ENCODE peak calls at places on chromosomes 6 and 20, in six cellular contexts. One of them, this sample, is unnamed. For H3F3A, the result is how much of the 10 kb centered on the place peaks cover.

GRCh38 chr6:6725120-6725833 is 136.8 kb downstream of the LY86 start:
- DNase-seq in SK-N-SH: no peak
- DNase-seq in PC-3: no peak
- DNase-seq in neural progenitor cell: peak
- DNase-seq in MM.1S: no peak
- DNase-seq in GM23248: no peak
- DNase-seq in this sample: peak

GRCh38 chr6:154805288-154805911 is 72.2 kb downstream of the SCAF8 start:
- DNase-seq in neural progenitor cell: peak
- DNase-seq in MM.1S: peak
- DNase-seq in SK-N-SH: peak
- DNase-seq in GM23248: peak
- DNase-seq in PC-3: peak
- DNase-seq in this sample: peak

GRCh38 chr20:38152175-38153010 is 12.7 kb downstream of the TGM2 start:
- DNase-seq in PC-3: peak
- DNase-seq in MM.1S: no peak
- DNase-seq in GM23248: peak
- DNase-seq in neural progenitor cell: no peak
- DNase-seq in SK-N-SH: peak
- DNase-seq in this sample: peak

GRCh38 chr6:73452107-73452461 is at the start of gene CGAS:
- DNase-seq in neural progenitor cell: peak
- DNase-seq in MM.1S: peak
- DNase-seq in PC-3: peak
- DNase-seq in GM23248: peak
- DNase-seq in SK-N-SH: no peak
- DNase-seq in this sample: peak

GRCh38 chr20:25227317-25227831 is 20.5 kb upstream of the PYGB start:
- DNase-seq in GM23248: peak
- DNase-seq in PC-3: peak
- DNase-seq in MM.1S: no peak
- DNase-seq in neural progenitor cell: no peak
- DNase-seq in SK-N-SH: no peak
- DNase-seq in this sample: no peak

GRCh38 chr20:43558412-43559146 is at the start of gene SGK2:
- DNase-seq in GM23248: peak
- DNase-seq in neural progenitor cell: no peak
- DNase-seq in PC-3: peak
- DNase-seq in SK-N-SH: no peak
- DNase-seq in MM.1S: no peak
- DNase-seq in this sample: no peak

GRCh38 chr6:44012078-44012493 is 115.2 kb downstream of the MRPL14 start:
- DNase-seq in GM23248: peak
- DNase-seq in SK-N-SH: no peak
- DNase-seq in neural progenitor cell: no peak
- DNase-seq in MM.1S: no peak
- DNase-seq in PC-3: peak
- DNase-seq in this sample: no peak

GRCh38 chr6:138844203-138844602 is 48.3 kb downstream of the ECT2L start:
- DNase-seq in PC-3: no peak
- DNase-seq in SK-N-SH: no peak
- DNase-seq in GM23248: peak
- DNase-seq in MM.1S: no peak
- DNase-seq in neural progenitor cell: peak
- DNase-seq in this sample: peak

GRCh38 chr20:50624351-50625016 is 66.9 kb downstream of the RIPOR3 start:
- DNase-seq in MM.1S: peak
- DNase-seq in SK-N-SH: peak
- DNase-seq in neural progenitor cell: no peak
- DNase-seq in PC-3: peak
- DNase-seq in GM23248: no peak
- DNase-seq in this sample: no peak

GRCh38 chr6:117194978-117195377 is 70.4 kb upstream of the VGLL2 start:
- DNase-seq in MM.1S: no peak
- DNase-seq in PC-3: no peak
- DNase-seq in GM23248: no peak
- DNase-seq in SK-N-SH: no peak
- DNase-seq in neural progenitor cell: peak
- DNase-seq in this sample: no peak

GRCh38 chr6:148967546-148967945 is 220.7 kb downstream of the UST start:
- DNase-seq in SK-N-SH: no peak
- DNase-seq in GM23248: no peak
- DNase-seq in PC-3: no peak
- DNase-seq in neural progenitor cell: peak
- DNase-seq in MM.1S: no peak
- DNase-seq in this sample: no peak

GRCh38 chr20:3741846-3742458 is 9.5 kb downstream of the HSPA12B start:
- DNase-seq in SK-N-SH: peak
- DNase-seq in GM23248: no peak
- DNase-seq in PC-3: no peak
- DNase-seq in neural progenitor cell: no peak
- DNase-seq in MM.1S: no peak
- DNase-seq in this sample: no peak

GRCh38 chr6:105359419-105360366 is 43.2 kb downstream of the PREP start:
- DNase-seq in PC-3: peak
- DNase-seq in GM23248: peak
- DNase-seq in neural progenitor cell: no peak
- DNase-seq in MM.1S: no peak
- DNase-seq in SK-N-SH: no peak
- DNase-seq in this sample: no peak

GRCh38 chr6:140566706-140567330 is 1192.4 kb upstream of the CITED2 start:
- DNase-seq in MM.1S: no peak
- DNase-seq in GM23248: peak
- DNase-seq in neural progenitor cell: no peak
- DNase-seq in SK-N-SH: no peak
- DNase-seq in PC-3: peak
- DNase-seq in this sample: no peak

GRCh38 chr6:10722570-10722819 is 375 bp upstream of the TMEM14C start:
- DNase-seq in PC-3: no peak
- DNase-seq in neural progenitor cell: no peak
- DNase-seq in SK-N-SH: no peak
- DNase-seq in GM23248: no peak
- DNase-seq in MM.1S: no peak
- DNase-seq in this sample: no peak

GRCh38 chr6:13004610-13005009 is 288.0 kb downstream of the PHACTR1 start:
- DNase-seq in MM.1S: no peak
- DNase-seq in PC-3: no peak
- DNase-seq in SK-N-SH: no peak
- DNase-seq in GM23248: no peak
- DNase-seq in neural progenitor cell: no peak
- DNase-seq in this sample: no peak

GRCh38 chr6:98839788-98840361 is 5.5 kb downstream of the POU3F2 start:
- DNase-seq in neural progenitor cell: peak
- DNase-seq in GM23248: no peak
- DNase-seq in PC-3: peak
- DNase-seq in SK-N-SH: peak
- DNase-seq in MM.1S: peak
- DNase-seq in this sample: peak

DNA sequence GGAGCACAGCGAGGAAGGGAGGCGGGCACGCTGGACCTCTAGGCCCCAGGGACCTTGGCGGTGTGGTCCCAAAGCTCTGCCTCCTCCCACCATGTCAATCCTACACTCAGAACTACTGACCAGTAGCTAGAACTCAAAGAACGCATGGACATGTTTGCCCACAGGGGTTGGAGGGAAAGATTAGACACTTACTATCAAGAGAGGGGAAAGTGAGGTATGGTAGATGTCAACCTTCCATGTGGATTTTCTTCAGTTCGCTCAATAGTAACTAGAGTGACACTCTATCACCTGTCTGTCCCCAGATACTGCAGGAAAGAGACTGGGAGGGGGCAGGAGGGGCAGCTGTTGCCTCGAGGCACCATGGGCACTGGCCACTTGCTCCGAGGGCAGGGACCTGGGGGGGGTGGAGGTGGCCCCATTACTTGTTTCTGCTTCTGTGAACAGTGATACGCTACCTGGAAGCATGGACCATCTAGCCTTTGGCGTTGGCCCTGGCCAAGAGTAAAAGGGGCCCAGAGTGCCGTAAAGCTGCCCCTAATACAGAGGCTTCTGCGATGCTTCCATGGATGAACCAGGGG is 912 bp upstream of the DIDO1 start:
- DNase-seq in SK-N-SH: no peak
- DNase-seq in PC-3: no peak
- DNase-seq in neural progenitor cell: no peak
- DNase-seq in GM23248: no peak
- DNase-seq in MM.1S: no peak
- DNase-seq in this sample: no peak
- TF ChIP-seq EZH2phosphoT487 in SK-N-SH: no peak
- TF ChIP-seq EZH2phosphoT487 in PC-3: no peak
- TF ChIP-seq EZH2phosphoT487 in neural progenitor cell: no peak
- TF ChIP-seq EZH2phosphoT487 in GM23248: no peak
- TF ChIP-seq EZH2phosphoT487 in MM.1S: no peak
- TF ChIP-seq EZH2phosphoT487 in this sample: no peak

DNA sequence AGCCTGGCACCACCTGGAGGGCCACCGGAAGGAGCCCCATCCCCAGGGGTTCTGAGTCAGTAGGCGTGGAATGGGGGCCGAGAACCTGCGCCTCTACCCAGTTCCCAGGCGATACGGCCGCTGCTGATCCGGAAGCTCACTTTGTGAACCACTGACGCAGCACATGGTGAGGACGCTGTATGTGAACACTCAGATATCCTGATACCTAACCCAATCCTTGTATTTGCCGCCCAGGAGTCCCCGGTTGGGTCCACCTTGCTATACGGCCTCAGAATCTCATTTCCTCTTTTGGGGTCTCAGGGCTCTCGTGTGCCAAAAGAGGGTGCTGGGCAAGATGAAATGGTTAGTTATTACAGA is 649 bp upstream of the RAB5IF start:
- DNase-seq in GM23248: no peak
- DNase-seq in MM.1S: peak
- DNase-seq in PC-3: no peak
- DNase-seq in SK-N-SH: peak
- DNase-seq in neural progenitor cell: peak
- DNase-seq in this sample: peak
- H3F3A ChIP-seq in GM23248: under half
- H3F3A ChIP-seq in MM.1S: under half
- H3F3A ChIP-seq in PC-3: under half
- H3F3A ChIP-seq in SK-N-SH: under half
- H3F3A ChIP-seq in neural progenitor cell: under half
- H3F3A ChIP-seq in this sample: under half

GRCh38 chr6:137827411-137827940 is 39.6 kb upstream of the TNFAIP3 start:
- DNase-seq in neural progenitor cell: no peak
- DNase-seq in MM.1S: no peak
- DNase-seq in SK-N-SH: no peak
- DNase-seq in GM23248: no peak
- DNase-seq in PC-3: no peak
- DNase-seq in this sample: no peak
- H2AFZ ChIP-seq in neural progenitor cell: no peak
- H2AFZ ChIP-seq in MM.1S: no peak
- H2AFZ ChIP-seq in SK-N-SH: no peak
- H2AFZ ChIP-seq in GM23248: no peak
- H2AFZ ChIP-seq in PC-3: no peak
- H2AFZ ChIP-seq in this sample: no peak

DNA sequence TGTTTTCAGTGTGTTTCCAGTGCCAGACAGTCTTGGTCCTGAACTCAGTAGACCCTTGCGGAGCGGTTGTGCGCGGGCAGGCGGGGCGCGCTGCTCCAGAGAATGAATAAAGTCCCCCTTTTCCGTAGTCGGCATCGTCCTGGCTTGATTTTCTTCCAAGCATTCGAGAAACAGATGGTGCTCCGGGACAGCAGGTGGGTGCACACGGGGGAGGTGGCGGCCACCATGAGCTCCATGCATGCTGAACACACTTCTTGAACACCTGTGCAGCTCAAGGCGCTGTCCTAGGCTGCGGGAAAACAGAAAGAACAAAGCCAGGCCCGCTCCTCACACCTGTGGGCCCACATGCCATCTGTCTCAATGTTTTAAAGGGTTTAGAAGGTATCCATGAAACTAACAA is 125.2 kb downstream of the TAF4 start:
- DNase-seq in SK-N-SH: no peak
- DNase-seq in PC-3: no peak
- DNase-seq in MM.1S: no peak
- DNase-seq in GM23248: no peak
- DNase-seq in neural progenitor cell: no peak
- DNase-seq in this sample: no peak
- TF ChIP-seq EZH2phosphoT487 in SK-N-SH: no peak
- TF ChIP-seq EZH2phosphoT487 in PC-3: no peak
- TF ChIP-seq EZH2phosphoT487 in MM.1S: no peak
- TF ChIP-seq EZH2phosphoT487 in GM23248: no peak
- TF ChIP-seq EZH2phosphoT487 in neural progenitor cell: no peak
- TF ChIP-seq EZH2phosphoT487 in this sample: no peak

GRCh38 chr20:17963114-17963897 is 5.3 kb downstream of the SNX5 start:
- DNase-seq in MM.1S: no peak
- DNase-seq in GM23248: no peak
- DNase-seq in SK-N-SH: no peak
- DNase-seq in PC-3: no peak
- DNase-seq in neural progenitor cell: no peak
- DNase-seq in this sample: no peak
- H3F3A ChIP-seq in MM.1S: half or more
- H3F3A ChIP-seq in GM23248: half or more
- H3F3A ChIP-seq in SK-N-SH: under half
- H3F3A ChIP-seq in PC-3: under half
- H3F3A ChIP-seq in neural progenitor cell: under half
- H3F3A ChIP-seq in this sample: under half

GRCh38 chr6:49980898-49981297 is 11.5 kb upstream of the DEFB113 start:
- DNase-seq in PC-3: no peak
- DNase-seq in SK-N-SH: no peak
- DNase-seq in neural progenitor cell: no peak
- DNase-seq in GM23248: peak
- DNase-seq in MM.1S: no peak
- DNase-seq in this sample: no peak

GRCh38 chr6:49982046-49982445 is 12.6 kb upstream of the DEFB113 start:
- DNase-seq in neural progenitor cell: no peak
- DNase-seq in PC-3: no peak
- DNase-seq in GM23248: no peak
- DNase-seq in SK-N-SH: no peak
- DNase-seq in MM.1S: no peak
- DNase-seq in this sample: no peak

GRCh38 chr6:49979584-49979983 is 10.2 kb upstream of the DEFB113 start:
- DNase-seq in MM.1S: peak
- DNase-seq in SK-N-SH: no peak
- DNase-seq in neural progenitor cell: no peak
- DNase-seq in PC-3: no peak
- DNase-seq in GM23248: no peak
- DNase-seq in this sample: peak

GRCh38 chr6:49978332-49979226 is 9.2 kb upstream of the DEFB113 start:
- DNase-seq in neural progenitor cell: no peak
- DNase-seq in GM23248: no peak
- DNase-seq in MM.1S: peak
- DNase-seq in SK-N-SH: no peak
- DNase-seq in PC-3: no peak
- DNase-seq in this sample: no peak
- H2AFZ ChIP-seq in neural progenitor cell: no peak
- H2AFZ ChIP-seq in GM23248: no peak
- H2AFZ ChIP-seq in MM.1S: peak
- H2AFZ ChIP-seq in SK-N-SH: peak
- H2AFZ ChIP-seq in PC-3: no peak
- H2AFZ ChIP-seq in this sample: no peak